ENCODE peak calls at places on chromosomes 1 and 21, in six cellular contexts. One of them, this sample, is unnamed.

GRCh38 chr1:197269053-197269452 is 1.0 kb downstream of the CRB1 start:
- DNase-seq in ELR: no peak
- DNase-seq in SHP77: peak; percentile 89
- DNase-seq in effector CD4-positive, alpha-beta T cell: no peak
- DNase-seq in aorta: no peak
- DNase-seq in NCI-H1092 treated with DMSO at 0.1 percent for 48 hours: peak; percentile 95
- DNase-seq in this sample: no peak

GRCh38 chr1:185244015-185244747 is 72.9 kb downstream of the IVNS1ABP start:
- DNase-seq in ELR: peak; percentile 92
- DNase-seq in SHP77: no peak
- DNase-seq in effector CD4-positive, alpha-beta T cell: no peak
- DNase-seq in aorta: no peak
- DNase-seq in NCI-H1092 treated with DMSO at 0.1 percent for 48 hours: no peak
- DNase-seq in this sample: no peak

GRCh38 chr1:244849189-244849866 is 13.9 kb downstream of the COX20 start:
- DNase-seq in ELR: no peak
- DNase-seq in SHP77: no peak
- DNase-seq in effector CD4-positive, alpha-beta T cell: no peak
- DNase-seq in aorta: no peak
- DNase-seq in NCI-H1092 treated with DMSO at 0.1 percent for 48 hours: no peak
- DNase-seq in this sample: no peak

GRCh38 chr1:90220496-90220895 is 225.6 kb downstream of the ZNF326 start:
- DNase-seq in ELR: no peak
- DNase-seq in SHP77: no peak
- DNase-seq in effector CD4-positive, alpha-beta T cell: no peak
- DNase-seq in aorta: no peak
- DNase-seq in NCI-H1092 treated with DMSO at 0.1 percent for 48 hours: no peak
- DNase-seq in this sample: no peak

GRCh38 chr21:32702702-32703101 is 25.1 kb downstream of the SYNJ1 start:
- DNase-seq in ELR: peak; percentile 65
- DNase-seq in SHP77: no peak
- DNase-seq in effector CD4-positive, alpha-beta T cell: no peak
- DNase-seq in aorta: no peak
- DNase-seq in NCI-H1092 treated with DMSO at 0.1 percent for 48 hours: no peak
- DNase-seq in this sample: no peak

GRCh38 chr1:110482662-110483307 is 31.8 kb downstream of the PROK1 start:
- DNase-seq in ELR: peak; percentile 7
- DNase-seq in SHP77: no peak
- DNase-seq in effector CD4-positive, alpha-beta T cell: no peak
- DNase-seq in aorta: no peak
- DNase-seq in NCI-H1092 treated with DMSO at 0.1 percent for 48 hours: no peak
- DNase-seq in this sample: no peak

GRCh38 chr21:22120616-22121266 is 1122.5 kb downstream of the NCAM2 start:
- DNase-seq in ELR: peak; percentile 55
- DNase-seq in SHP77: no peak
- DNase-seq in effector CD4-positive, alpha-beta T cell: no peak
- DNase-seq in aorta: no peak
- DNase-seq in NCI-H1092 treated with DMSO at 0.1 percent for 48 hours: no peak
- DNase-seq in this sample: no peak

GRCh38 chr1:9376886-9377333 is 84.2 kb downstream of the SPSB1 start:
- DNase-seq in ELR: peak; percentile 53
- DNase-seq in SHP77: no peak
- DNase-seq in effector CD4-positive, alpha-beta T cell: no peak
- DNase-seq in aorta: peak; percentile 86
- DNase-seq in NCI-H1092 treated with DMSO at 0.1 percent for 48 hours: no peak
- DNase-seq in this sample: no peak

GRCh38 chr1:23370744-23371710 is 1.4 kb upstream of the ZNF436 start:
- DNase-seq in ELR: no peak
- DNase-seq in SHP77: no peak
- DNase-seq in effector CD4-positive, alpha-beta T cell: no peak
- DNase-seq in aorta: no peak
- DNase-seq in NCI-H1092 treated with DMSO at 0.1 percent for 48 hours: peak; percentile 19
- DNase-seq in this sample: no peak